ENCODE peak calls at places on chromosome 13, in five cellular contexts. A is A549, F is activated T-cell treated with anti-CD3 and anti-CD28 coated beads for 1 hour, Z is left lung, K is aorta. B is an unnamed sample.

GRCh38 chr13:114151031-114151430 is 18.6 kb upstream of the RASA3 start:
- DNase-seq in F (no peak), K (peak; percentile 43), A (no peak), Z (no peak), B (no peak)

GRCh38 chr13:73473016-73473415 is 414.2 kb downstream of the KLF5 start:
- DNase-seq in K (no peak), A (no peak), Z (no peak), F (no peak), B (no peak)

GRCh38 chr13:107721436-107721835 is 493.9 kb downstream of the LIG4 start:
- DNase-seq in A (no peak), K (no peak), Z (no peak), F (no peak), B (no peak)

GRCh38 chr13:76903544-76904162 is 17.4 kb upstream of the KCTD12 start:
- DNase-seq in Z (peak; percentile 62), F (peak; percentile 50), A (peak; percentile 30), K (peak; percentile 72), B (no peak)

GRCh38 chr13:113411216-113412023 is 41.9 kb downstream of the ADPRHL1 start:
- DNase-seq in K (peak; percentile 71), Z (no peak), F (no peak), A (peak; percentile 49), B (no peak)

GRCh38 chr13:50843256-50844043 is at the start of gene DLEU7:
- DNase-seq in Z (no peak), K (no peak), F (no peak), A (no peak), B (no peak)

GRCh38 chr13:112141643-112142400 is 74.9 kb downstream of the SOX1 start:
- DNase-seq in A (no peak), K (no peak), F (no peak), Z (no peak), B (no peak)

GRCh38 chr13:46342538-46342937 is 44.5 kb downstream of the RUBCNL start:
- DNase-seq in A (no peak), K (no peak), F (no peak), Z (no peak), B (no peak)

GRCh38 chr13:39918837-39919236 is 263.4 kb downstream of the COG6 start:
- DNase-seq in F (no peak), A (no peak), K (no peak), Z (no peak), B (no peak)

GRCh38 chr13:44393391-44393790 is 19.8 kb downstream of the SERP2 start:
- DNase-seq in A (no peak), Z (no peak), K (no peak), F (no peak), B (no peak)

GRCh38 chr13:53921473-53921872 is 892.9 kb downstream of the OLFM4 start:
- DNase-seq in Z (no peak), A (no peak), F (no peak), K (peak; percentile 23), B (no peak)

GRCh38 chr13:77533875-77534788 is 1.4 kb upstream of the SCEL start:
- DNase-seq in Z (no peak), K (no peak), F (no peak), A (no peak), B (no peak)